ENCODE peak calls at places on chromosomes 13 and 19, in ten cellular contexts. One of them, this sample, is unnamed.

GRCh38 chr13:113369189-113369588 is 5.3 kb upstream of the GRTP1 start:
- DNase-seq in WTC11: no peak
- DNase-seq in Daoy: no peak
- DNase-seq in lung: no peak
- DNase-seq in GOT3: no peak
- DNase-seq in ovary: no peak
- DNase-seq in anterior cingulate cortex: no peak
- DNase-seq in putamen: no peak
- DNase-seq in NCI-H1436: no peak
- DNase-seq in head of caudate nucleus: no peak
- DNase-seq in this sample: no peak

GRCh38 chr13:79406597-79406908 is 498 bp upstream of the RBM26 start:
- DNase-seq in head of caudate nucleus: no peak
- DNase-seq in lung: no peak
- DNase-seq in ovary: no peak
- DNase-seq in putamen: no peak
- DNase-seq in WTC11: no peak
- DNase-seq in NCI-H1436: no peak
- DNase-seq in Daoy: no peak
- DNase-seq in anterior cingulate cortex: no peak
- DNase-seq in GOT3: no peak
- DNase-seq in this sample: no peak

GRCh38 chr19:8209111-8209964 is at the start of gene CERS4:
- DNase-seq in Daoy: peak
- DNase-seq in anterior cingulate cortex: peak
- DNase-seq in ovary: peak
- DNase-seq in NCI-H1436: peak
- DNase-seq in GOT3: no peak
- DNase-seq in WTC11: peak
- DNase-seq in head of caudate nucleus: peak
- DNase-seq in lung: peak
- DNase-seq in putamen: peak
- DNase-seq in this sample: no peak

GRCh38 chr13:81293594-81294164 is 952.8 kb upstream of the SPRY2 start:
- DNase-seq in head of caudate nucleus: no peak
- DNase-seq in putamen: no peak
- DNase-seq in WTC11: no peak
- DNase-seq in anterior cingulate cortex: no peak
- DNase-seq in ovary: no peak
- DNase-seq in GOT3: no peak
- DNase-seq in NCI-H1436: no peak
- DNase-seq in Daoy: no peak
- DNase-seq in lung: no peak
- DNase-seq in this sample: no peak

GRCh38 chr13:95123726-95124125 is 177.5 kb downstream of the ABCC4 start:
- DNase-seq in lung: no peak
- DNase-seq in putamen: no peak
- DNase-seq in ovary: no peak
- DNase-seq in GOT3: no peak
- DNase-seq in Daoy: no peak
- DNase-seq in NCI-H1436: no peak
- DNase-seq in WTC11: no peak
- DNase-seq in head of caudate nucleus: no peak
- DNase-seq in anterior cingulate cortex: no peak
- DNase-seq in this sample: no peak

GRCh38 chr13:24161980-24162517 is 1.5 kb downstream of the SPATA13 start:
- DNase-seq in putamen: no peak
- DNase-seq in WTC11: no peak
- DNase-seq in NCI-H1436: no peak
- DNase-seq in anterior cingulate cortex: no peak
- DNase-seq in Daoy: no peak
- DNase-seq in head of caudate nucleus: no peak
- DNase-seq in GOT3: no peak
- DNase-seq in lung: no peak
- DNase-seq in ovary: no peak
- DNase-seq in this sample: no peak

GRCh38 chr13:37136633-37137032 is 31.2 kb upstream of the CSNK1A1L start:
- DNase-seq in anterior cingulate cortex: no peak
- DNase-seq in GOT3: no peak
- DNase-seq in NCI-H1436: no peak
- DNase-seq in ovary: no peak
- DNase-seq in head of caudate nucleus: no peak
- DNase-seq in lung: no peak
- DNase-seq in WTC11: no peak
- DNase-seq in putamen: no peak
- DNase-seq in Daoy: no peak
- DNase-seq in this sample: no peak

GRCh38 chr19:49086296-49086695 is 1.0 kb downstream of the SNRNP70 start:
- DNase-seq in ovary: no peak
- DNase-seq in head of caudate nucleus: no peak
- DNase-seq in putamen: no peak
- DNase-seq in WTC11: no peak
- DNase-seq in anterior cingulate cortex: no peak
- DNase-seq in NCI-H1436: no peak
- DNase-seq in GOT3: no peak
- DNase-seq in Daoy: no peak
- DNase-seq in lung: no peak
- DNase-seq in this sample: no peak

GRCh38 chr13:44578064-44578394 is 1.9 kb upstream of the TSC22D1 start:
- DNase-seq in putamen: no peak
- DNase-seq in GOT3: no peak
- DNase-seq in NCI-H1436: no peak
- DNase-seq in Daoy: no peak
- DNase-seq in WTC11: no peak
- DNase-seq in anterior cingulate cortex: no peak
- DNase-seq in lung: no peak
- DNase-seq in ovary: no peak
- DNase-seq in head of caudate nucleus: no peak
- DNase-seq in this sample: no peak